ENCODE peak calls at places on chromosomes 3 and 15, in four cellular contexts. G, N, O and Q are unnamed samples.

GRCh38 chr3:126557415-126557745 is 1.4 kb downstream of the C3orf22 start:
- DNase-seq in G (peak), N (peak), O (no peak), Q (no peak)

GRCh38 chr15:90178468-90179435 is 22.4 kb upstream of the SEMA4B start:
- DNase-seq in G (no peak), N (no peak), O (no peak), Q (no peak)

GRCh38 chr3:54957711-54958110 is 29.9 kb upstream of the LRTM1 start:
- DNase-seq in G (no peak), N (no peak), O (no peak), Q (no peak)

GRCh38 chr3:61936344-61936937 is 375.1 kb downstream of the PTPRG start:
- DNase-seq in G (peak), N (peak), O (no peak), Q (no peak)

GRCh38 chr3:37129871-37130270 is 44.5 kb downstream of the LRRFIP2 start:
- DNase-seq in G (no peak), N (no peak), O (no peak), Q (no peak)

GRCh38 chr3:141429371-141430035 is 57.3 kb upstream of the RASA2 start:
- DNase-seq in G (no peak), N (no peak), O (no peak), Q (no peak)

GRCh38 chr3:135556184-135556583 is 409.3 kb upstream of the PPP2R3A start:
- DNase-seq in G (no peak), N (no peak), O (no peak), Q (no peak)

GRCh38 chr3:18394384-18394995 is 30.6 kb downstream of the SATB1 start:
- DNase-seq in G (no peak), N (no peak), O (no peak), Q (no peak)

GRCh38 chr3:56144792-56145191 is 323.5 kb downstream of the ERC2 start:
- DNase-seq in G (no peak), N (no peak), O (no peak), Q (no peak)

GRCh38 chr3:139227165-139227564 is 116.7 kb upstream of the MRPS22 start:
- DNase-seq in G (no peak), N (no peak), O (no peak), Q (no peak)

GRCh38 chr15:71687902-71688508 is 122.3 kb upstream of the NR2E3 start:
- DNase-seq in G (no peak), N (no peak), O (no peak), Q (no peak)

GRCh38 chr15:57500979-57501576 is 90.6 kb upstream of the MYZAP start:
- DNase-seq in G (no peak), N (no peak), O (no peak), Q (no peak)

GRCh38 chr15:40343512-40343911 is 2.8 kb upstream of the CCDC9B start:
- DNase-seq in G (no peak), N (no peak), O (no peak), Q (no peak)

GRCh38 chr3:130814691-130815472 is 68.3 kb upstream of the PIK3R4 start:
- DNase-seq in G (no peak), N (no peak), O (no peak), Q (no peak)

GRCh38 chr3:11434017-11434526 is 161.9 kb downstream of the ATG7 start:
- DNase-seq in G (no peak), N (peak), O (no peak), Q (no peak)

GRCh38 chr3:72652395-72652794 is 195.8 kb downstream of the SHQ1 start:
- DNase-seq in G (no peak), N (no peak), O (no peak), Q (no peak)

GRCh38 chr15:26128611-26129140 is 265.5 kb upstream of the ATP10A start:
- DNase-seq in G (no peak), N (no peak), O (no peak), Q (no peak)

GRCh38 chr15:92079047-92079446 is 225.5 kb downstream of the SLCO3A1 start:
- DNase-seq in G (peak), N (peak), O (no peak), Q (no peak)

GRCh38 chr3:85576091-85576690 is 617.4 kb downstream of the CADM2 start:
- DNase-seq in G (peak), N (peak), O (no peak), Q (peak)

GRCh38 chr15:39770748-39771689 is 11.6 kb downstream of the FSIP1 start:
- DNase-seq in G (no peak), N (no peak), O (no peak), Q (no peak)

GRCh38 chr3:125055913-125056705 is at the start of gene HEG1:
- DNase-seq in G (peak), N (peak), O (peak), Q (peak)

GRCh38 chr3:125055165-125055912 is 458 bp downstream of the HEG1 start:
- DNase-seq in G (peak), N (peak), O (peak), Q (peak)

GRCh38 chr3:125053304-125053699 is 2.5 kb downstream of the HEG1 start:
- DNase-seq in G (no peak), N (no peak), O (no peak), Q (no peak)

GRCh38 chr3:125052671-125053303 is 3.0 kb downstream of the HEG1 start:
- DNase-seq in G (no peak), N (no peak), O (no peak), Q (no peak)

GRCh38 chr3:125054436-125055164 is 1.2 kb downstream of the HEG1 start:
- DNase-seq in G (no peak), N (peak), O (no peak), Q (peak)
- TF ChIP-seq TAF1 in G (no peak), N (no peak), O (no peak), Q (peak)

DNA sequence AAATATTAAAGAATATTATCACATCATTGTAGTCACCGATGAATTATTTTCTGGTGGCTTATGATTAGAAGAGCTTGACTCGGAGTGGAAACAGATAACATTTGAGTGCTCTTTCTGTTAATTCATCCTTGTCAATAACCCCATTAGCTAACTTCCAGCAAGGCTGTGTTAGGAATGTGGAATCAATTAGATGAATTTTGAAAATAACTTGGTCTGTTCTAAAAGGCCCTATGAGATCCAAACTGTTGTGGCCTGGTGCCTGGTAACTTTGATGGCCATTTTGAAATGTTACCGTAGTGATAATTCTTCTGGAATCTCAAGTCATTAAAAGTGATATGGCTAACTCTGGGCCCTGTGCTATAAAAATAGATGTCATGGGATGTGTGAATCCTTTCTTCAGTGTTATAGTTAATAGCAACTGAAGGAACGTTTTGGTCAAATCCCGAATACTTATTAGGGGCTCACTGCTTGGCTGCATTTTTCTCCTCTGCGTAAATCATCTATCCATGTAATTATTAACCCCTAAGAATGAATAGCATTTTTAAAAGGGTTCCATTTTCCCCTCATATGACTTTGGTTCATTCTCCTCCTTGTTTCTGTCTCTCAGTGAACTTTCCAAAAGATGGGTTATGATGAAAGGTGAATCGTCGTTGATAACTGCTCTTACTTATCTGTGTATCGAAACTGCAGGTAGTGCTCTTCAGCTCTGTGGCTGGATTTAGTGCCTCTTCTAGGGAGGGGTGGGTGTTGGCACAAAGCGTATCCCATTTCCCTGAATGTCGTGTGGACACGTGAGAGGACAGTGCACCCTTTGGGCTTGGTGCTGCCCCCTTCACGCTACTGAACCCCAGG is 82.7 kb downstream of the IGF1R start:
- DNase-seq in G (no peak), N (no peak), O (no peak), Q (no peak)
- TF ChIP-seq TAF1 in G (no peak), N (no peak), O (no peak), Q (no peak)

GRCh38 chr3:197368330-197368729 is 69.9 kb upstream of the DLG1 start:
- DNase-seq in G (no peak), N (peak), O (no peak), Q (no peak)

GRCh38 chr3:197366301-197367044 is 68.1 kb upstream of the DLG1 start:
- DNase-seq in G (no peak), N (peak), O (no peak), Q (no peak)

GRCh38 chr3:197367081-197367780 is 68.8 kb upstream of the DLG1 start:
- DNase-seq in G (no peak), N (peak), O (no peak), Q (no peak)

GRCh38 chr3:197369545-197369944 is 71.1 kb upstream of the DLG1 start:
- DNase-seq in G (no peak), N (no peak), O (no peak), Q (no peak)

DNA sequence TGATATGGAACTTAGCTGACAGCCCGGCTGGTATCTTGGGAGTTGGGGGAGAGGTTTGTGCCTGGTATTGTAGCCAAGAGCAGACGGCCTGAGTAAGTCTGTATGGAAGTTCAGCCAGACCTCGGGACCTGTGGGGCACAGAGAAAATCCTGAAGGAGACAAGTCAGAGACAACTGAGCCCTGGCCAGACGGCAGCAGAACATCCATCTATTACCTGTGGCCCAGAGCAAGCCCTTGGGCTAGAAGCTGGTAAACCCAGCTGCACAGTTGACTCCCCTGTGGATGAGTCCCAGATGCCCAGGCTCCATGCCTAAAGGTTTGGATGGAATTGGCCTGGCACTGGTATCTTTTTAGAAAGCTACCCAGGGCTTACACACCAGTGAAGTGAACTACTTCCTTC is 70.4 kb upstream of the DLG1 start:
- DNase-seq in G (no peak), N (no peak), O (no peak), Q (no peak)
- TF ChIP-seq TAF1 in G (no peak), N (no peak), O (no peak), Q (no peak)

GRCh38 chr15:96327155-96327741 is 3.3 kb upstream of the NR2F2 start:
- DNase-seq in G (no peak), N (peak), O (no peak), Q (no peak)
- TF ChIP-seq TAF1 in G (no peak), N (no peak), O (no peak), Q (no peak)

GRCh38 chr15:43251185-43251862 is 15.4 kb downstream of the TGM5 start:
- DNase-seq in G (no peak), N (no peak), O (no peak), Q (no peak)

GRCh38 chr15:43255376-43255775 is 11.4 kb downstream of the TGM5 start:
- DNase-seq in G (no peak), N (no peak), O (no peak), Q (no peak)

GRCh38 chr15:43256341-43256740 is 10.4 kb downstream of the TGM5 start:
- DNase-seq in G (no peak), N (no peak), O (no peak), Q (no peak)

GRCh38 chr15:43251863-43252241 is 14.9 kb downstream of the TGM5 start:
- DNase-seq in G (no peak), N (no peak), O (no peak), Q (no peak)

DNA sequence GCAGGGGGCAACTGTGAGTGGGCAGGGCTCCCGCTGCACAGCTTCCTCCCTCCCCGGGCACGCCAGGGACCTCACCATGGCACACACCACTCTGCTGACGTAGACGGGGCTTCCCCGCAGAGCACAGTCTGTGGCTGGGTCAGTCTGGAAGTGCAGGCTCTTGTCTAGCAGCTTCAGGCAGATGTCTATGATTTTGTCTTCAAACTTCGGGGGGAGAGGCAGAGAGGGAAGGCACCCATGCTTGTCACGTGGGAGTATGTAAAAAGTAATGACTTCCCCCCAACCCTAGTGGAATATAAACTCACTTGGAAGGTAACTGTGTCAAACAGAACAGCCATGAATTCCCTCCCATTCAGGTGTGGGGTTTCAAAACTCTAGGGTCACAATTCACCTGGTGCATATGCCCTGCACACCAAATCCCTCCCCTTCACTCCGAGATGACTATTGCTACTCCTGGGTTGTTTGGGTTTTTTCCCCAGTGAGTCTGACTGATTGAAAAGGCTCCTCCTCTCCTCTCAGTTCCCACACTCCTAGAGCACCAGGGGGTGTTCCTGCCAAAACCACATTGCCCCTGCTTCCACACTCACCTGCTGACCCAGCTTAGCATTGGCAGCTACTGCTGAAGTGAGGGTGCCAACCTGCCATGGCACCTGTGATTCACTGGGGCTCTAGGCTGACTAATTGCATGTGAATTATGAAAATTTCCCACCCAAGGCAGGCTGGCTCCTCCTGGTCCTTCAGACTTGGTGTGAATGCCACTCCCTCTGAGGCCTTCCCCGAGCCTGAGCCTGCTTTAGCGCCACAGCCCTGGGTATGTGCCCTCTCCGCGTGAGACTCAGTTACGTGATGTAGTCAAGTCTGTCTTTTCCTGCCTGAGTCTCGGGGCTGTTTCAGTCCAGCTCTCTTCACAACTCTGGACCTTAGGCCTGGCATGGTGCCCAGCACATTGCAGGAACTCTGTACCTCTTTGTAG is 13.0 kb downstream of the TGM5 start:
- DNase-seq in G (no peak), N (no peak), O (no peak), Q (no peak)
- TF ChIP-seq TAF1 in G (no peak), N (no peak), O (no peak), Q (no peak)

GRCh38 chr3:158781859-158782258 is 20.0 kb upstream of the MFSD1 start:
- DNase-seq in G (no peak), N (no peak), O (no peak), Q (no peak)
- TF ChIP-seq TAF1 in G (no peak), N (no peak), O (no peak), Q (no peak)

GRCh38 chr15:67006089-67007065 is 59.0 kb upstream of the SMAD3 start:
- DNase-seq in G (peak), N (no peak), O (no peak), Q (no peak)

GRCh38 chr15:67002379-67002778 is 63.0 kb upstream of the SMAD3 start:
- DNase-seq in G (no peak), N (no peak), O (no peak), Q (no peak)

GRCh38 chr15:67003586-67003985 is 61.8 kb upstream of the SMAD3 start:
- DNase-seq in G (peak), N (no peak), O (no peak), Q (no peak)

GRCh38 chr15:67004142-67004541 is 61.3 kb upstream of the SMAD3 start:
- DNase-seq in G (no peak), N (no peak), O (no peak), Q (no peak)

DNA sequence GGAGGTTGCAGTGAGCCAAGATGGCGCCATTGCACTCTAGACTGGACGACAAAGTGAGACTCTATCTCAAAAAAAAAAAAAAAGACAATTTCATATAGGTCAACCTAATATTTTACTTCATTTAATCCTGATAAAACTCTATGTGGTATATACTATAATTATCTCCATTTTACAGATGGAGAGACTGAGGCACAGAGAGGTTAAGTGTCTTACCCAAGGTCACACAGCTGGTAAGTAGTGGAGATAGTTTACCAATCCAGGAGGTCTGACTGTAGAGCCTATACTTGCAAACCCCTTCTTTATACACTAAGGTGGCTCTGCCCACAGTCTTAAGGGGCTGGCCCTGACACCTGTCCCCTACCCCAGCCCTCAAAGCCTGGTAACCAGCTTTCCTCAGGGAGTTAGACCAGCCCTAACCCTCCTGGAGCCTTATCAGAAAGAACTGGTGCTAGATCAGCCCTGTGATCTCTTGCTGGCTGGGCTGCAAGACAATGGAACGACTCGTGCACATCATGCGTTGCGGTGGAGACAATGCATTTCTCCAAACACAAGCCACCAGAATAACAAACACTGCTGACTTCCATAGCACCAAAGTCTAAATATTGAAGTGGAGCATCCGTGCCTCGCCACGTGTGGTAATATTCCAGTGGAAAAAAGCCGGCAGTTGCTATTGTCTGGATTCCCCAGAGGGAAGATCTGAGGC is 60.0 kb upstream of the SMAD3 start:
- DNase-seq in G (peak), N (no peak), O (no peak), Q (no peak)
- TF ChIP-seq TAF1 in G (no peak), N (no peak), O (no peak), Q (no peak)